ENCODE peak calls at places on chromosomes 11 and 22, in seven cellular contexts. Q, J, M, L, X, R and S are unnamed samples.

GRCh38 chr11:134252539-134253188 is 488 bp downstream of the THYN1 start:
- DNase-seq in Q (peak; percentile 24), J (peak; percentile 57), M (no peak), L (peak; percentile 42), X (no peak), R (no peak), S (no peak)

GRCh38 chr11:134176284-134176683 is 47.5 kb downstream of the NCAPD3 start:
- DNase-seq in Q (no peak), J (no peak), M (no peak), L (no peak), X (no peak), R (no peak), S (no peak)

GRCh38 chr11:83612891-83613766 is 327.0 kb upstream of the CCDC90B start:
- DNase-seq in Q (no peak), J (no peak), M (peak; percentile 22), L (no peak), X (no peak), R (no peak), S (no peak)

GRCh38 chr11:124894606-124895430 is 2.8 kb downstream of the ROBO4 start:
- DNase-seq in Q (no peak), J (no peak), M (no peak), L (no peak), X (no peak), R (no peak), S (peak; percentile 4)

GRCh38 chr22:43148581-43148980 is 2.8 kb upstream of the TSPO start:
- DNase-seq in Q (no peak), J (no peak), M (no peak), L (no peak), X (no peak), R (no peak), S (no peak)

GRCh38 chr11:31106326-31106725 is 263.2 kb downstream of the DCDC1 start:
- DNase-seq in Q (no peak), J (no peak), M (no peak), L (no peak), X (no peak), R (no peak), S (no peak)

GRCh38 chr11:77557553-77557952 is 32.2 kb upstream of the AQP11 start:
- DNase-seq in Q (no peak), J (peak; percentile 9), M (no peak), L (peak; percentile 9), X (no peak), R (no peak), S (no peak)

GRCh38 chr22:26535499-26535898 is 23.2 kb upstream of the TFIP11 start:
- DNase-seq in Q (no peak), J (no peak), M (no peak), L (no peak), X (no peak), R (no peak), S (no peak)

GRCh38 chr11:122933434-122933833 is 48.2 kb downstream of the BSX start:
- DNase-seq in Q (peak; percentile 22), J (no peak), M (no peak), L (no peak), X (no peak), R (no peak), S (no peak)

GRCh38 chr11:16984229-16984628 is 30.0 kb downstream of the PLEKHA7 start:
- DNase-seq in Q (no peak), J (no peak), M (no peak), L (no peak), X (no peak), R (no peak), S (no peak)

GRCh38 chr11:16987205-16987568 is 27.0 kb downstream of the PLEKHA7 start:
- DNase-seq in Q (peak; percentile 23), J (no peak), M (peak; percentile 81), L (peak; percentile 39), X (no peak), R (peak; percentile 27), S (no peak)

GRCh38 chr11:16985297-16985696 is 28.9 kb downstream of the PLEKHA7 start:
- DNase-seq in Q (no peak), J (no peak), M (no peak), L (no peak), X (no peak), R (no peak), S (no peak)

GRCh38 chr11:16989554-16989953 is 24.7 kb downstream of the PLEKHA7 start:
- DNase-seq in Q (no peak), J (no peak), M (no peak), L (no peak), X (no peak), R (no peak), S (no peak)

GRCh38 chr11:16986434-16987204 is 27.6 kb downstream of the PLEKHA7 start:
- DNase-seq in Q (peak; percentile 25), J (no peak), M (peak; percentile 88), L (no peak), X (no peak), R (no peak), S (no peak)
- H3K4me1 ChIP-seq in Q (no peaks in the 10 kb centered on the region), J (no peaks in the 10 kb centered on the region), M (peaks cover 83% of the 10 kb centered on the region), L (peaks cover 22% of the 10 kb centered on the region), X (peaks cover 42% of the 10 kb centered on the region), R (peaks cover 30% of the 10 kb centered on the region), S (peaks cover 78% of the 10 kb centered on the region)

GRCh38 chr11:93735627-93736026 is 5.7 kb downstream of the TAF1D start:
- DNase-seq in Q (no peak), J (no peak), M (no peak), L (no peak), X (no peak), R (no peak), S (no peak)

GRCh38 chr11:93734427-93735222 is 6.7 kb downstream of the TAF1D start:
- DNase-seq in Q (no peak), J (no peak), M (no peak), L (no peak), X (no peak), R (no peak), S (no peak)

GRCh38 chr11:93736129-93736528 is 5.2 kb downstream of the TAF1D start:
- DNase-seq in Q (no peak), J (peak; percentile 63), M (peak; percentile 63), L (no peak), X (no peak), R (no peak), S (no peak)

GRCh38 chr11:93732237-93732892 is 8.9 kb downstream of the TAF1D start:
- DNase-seq in Q (no peak), J (no peak), M (no peak), L (no peak), X (no peak), R (no peak), S (no peak)

DNA sequence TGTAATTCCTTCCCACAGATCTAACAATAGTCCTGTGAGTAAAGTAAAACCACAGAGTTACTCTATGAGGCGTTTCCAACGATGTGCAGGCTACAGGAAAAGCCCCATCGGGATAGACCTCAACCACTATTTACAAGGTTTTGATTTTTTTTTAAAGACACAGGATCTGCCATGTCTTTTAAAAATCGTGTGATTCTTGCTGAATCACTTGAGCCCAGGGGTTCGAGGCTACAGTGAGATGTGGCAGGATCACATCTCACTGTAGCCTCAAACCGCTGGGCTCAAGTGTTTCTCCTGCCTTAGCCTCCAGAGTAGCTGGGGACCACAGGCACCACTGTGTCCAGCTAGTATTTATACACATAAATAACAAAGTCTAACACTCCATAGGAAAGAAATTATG is 7.8 kb downstream of the TAF1D start:
- DNase-seq in Q (no peak), J (no peak), M (no peak), L (no peak), X (no peak), R (no peak), S (no peak)
- H3K4me1 ChIP-seq in Q (peaks cover 1% of the 10 kb centered on the region), J (peaks cover 11% of the 10 kb centered on the region), M (peaks cover 33% of the 10 kb centered on the region), L (peaks cover under 1% of the 10 kb centered on the region), X (peaks cover 29% of the 10 kb centered on the region), R (peaks cover 21% of the 10 kb centered on the region), S (peaks cover 48% of the 10 kb centered on the region)

GRCh38 chr22:46594947-46595298 is 25.3 kb upstream of the GRAMD4 start:
- DNase-seq in Q (no peak), J (no peak), M (no peak), L (no peak), X (no peak), R (no peak), S (no peak)

GRCh38 chr22:46595545-46595944 is 24.6 kb upstream of the GRAMD4 start:
- DNase-seq in Q (no peak), J (no peak), M (no peak), L (no peak), X (no peak), R (no peak), S (no peak)

GRCh38 chr22:46596032-46596441 is 24.1 kb upstream of the GRAMD4 start:
- DNase-seq in Q (no peak), J (no peak), M (no peak), L (no peak), X (peak; percentile 67), R (peak; percentile 61), S (peak; percentile 58)

GRCh38 chr22:46593211-46593676 is 26.9 kb upstream of the GRAMD4 start:
- DNase-seq in Q (no peak), J (no peak), M (no peak), L (no peak), X (no peak), R (no peak), S (no peak)

DNA sequence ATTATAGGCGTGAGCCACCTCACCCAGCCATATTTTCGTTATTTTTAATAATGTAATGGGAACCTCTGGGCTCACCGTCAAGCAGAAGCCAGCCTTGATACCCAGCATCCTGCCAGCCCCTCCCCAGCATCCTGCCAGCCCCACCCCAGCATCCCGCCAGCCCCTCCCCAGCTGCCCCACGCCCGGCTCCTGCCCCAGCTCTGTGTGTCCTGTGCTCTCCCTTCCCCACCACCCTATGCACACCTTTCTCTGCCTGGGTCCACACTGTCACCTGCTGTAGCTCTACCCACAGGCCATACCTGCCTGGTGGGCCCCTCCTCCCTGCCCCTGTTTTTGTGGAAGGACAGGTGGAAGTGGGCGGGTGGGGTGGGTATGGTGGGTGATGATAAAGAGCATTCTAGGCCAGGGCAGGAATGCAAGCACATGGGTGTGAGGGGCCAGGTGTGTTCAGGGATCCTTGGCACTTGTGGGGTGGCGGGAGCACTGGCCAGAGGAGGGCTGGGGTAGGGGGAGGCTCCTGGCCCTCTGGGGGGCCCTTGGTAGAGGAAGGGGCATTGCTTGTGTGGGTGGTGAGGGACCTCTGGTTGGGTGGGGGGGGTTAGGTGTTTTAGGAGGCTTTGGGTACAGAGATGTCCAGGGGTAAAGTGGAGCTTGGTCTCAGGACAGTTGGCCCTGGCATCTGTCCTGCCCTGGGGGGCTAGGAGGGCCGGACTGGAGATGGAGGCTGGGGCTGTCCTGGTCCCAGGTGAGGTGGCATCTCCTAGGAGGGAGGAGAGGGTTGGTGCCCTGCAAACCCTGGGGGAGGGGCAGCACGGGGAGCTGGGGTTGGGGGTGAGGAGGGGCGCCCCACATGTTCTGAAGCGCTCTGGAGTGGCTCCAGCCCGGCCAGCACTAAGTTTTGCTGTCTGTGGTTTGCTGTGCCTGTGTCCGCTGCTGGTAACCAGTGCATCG is 25.9 kb upstream of the GRAMD4 start:
- DNase-seq in Q (no peak), J (no peak), M (no peak), L (no peak), X (no peak), R (no peak), S (no peak)
- H3K4me1 ChIP-seq in Q (no peaks in the 10 kb centered on the region), J (peaks cover 8% of the 10 kb centered on the region), M (peaks cover 33% of the 10 kb centered on the region), L (peaks cover 35% of the 10 kb centered on the region), X (peaks cover 95% of the 10 kb centered on the region), R (peaks cover 87% of the 10 kb centered on the region), S (peaks cover 18% of the 10 kb centered on the region)

DNA sequence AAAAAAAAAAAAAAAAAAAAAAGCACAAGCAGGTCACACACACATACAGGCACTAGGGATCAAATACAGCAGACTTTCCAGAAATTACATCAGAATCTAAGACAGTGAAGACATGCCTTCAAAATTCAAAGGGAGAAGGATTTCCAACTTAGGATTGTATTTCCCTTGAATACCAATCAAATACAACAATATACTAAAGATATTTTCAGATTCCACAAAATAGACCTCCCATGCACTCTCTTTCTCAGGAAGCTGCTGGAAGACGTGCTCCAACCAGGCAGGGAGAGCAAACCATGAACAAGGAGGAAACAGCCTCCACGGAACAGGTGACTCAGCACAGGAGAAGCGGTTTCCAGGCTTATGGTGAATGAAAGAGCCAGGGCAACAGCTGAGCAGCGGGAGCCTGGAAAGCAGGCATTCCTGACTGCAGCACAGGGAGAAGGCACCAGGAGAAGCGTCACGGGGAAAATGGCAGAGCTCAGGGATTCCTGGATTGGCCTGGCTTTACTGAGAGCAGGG is 32.0 kb downstream of the TMEM184B start:
- DNase-seq in Q (no peak), J (peak; percentile 91), M (peak; percentile 95), L (peak; percentile 50), X (no peak), R (no peak), S (no peak)
- H3K4me1 ChIP-seq in Q (peaks cover 9% of the 10 kb centered on the region), J (peaks cover 38% of the 10 kb centered on the region), M (peaks cover 66% of the 10 kb centered on the region), L (peaks cover 11% of the 10 kb centered on the region), X (peaks cover 83% of the 10 kb centered on the region), R (peaks cover 66% of the 10 kb centered on the region), S (peaks cover 86% of the 10 kb centered on the region)